ENCODE peak calls at places on chromosome 4, in six cellular contexts. S, W, X, E, T and A are unnamed samples.

GRCh38 chr4:53780736-53781400 is 189.6 kb upstream of the LNX1 start:
- DNase-seq in X (no peak), E (no peak), W (no peak), T (no peak), S (no peak), A (no peak)

GRCh38 chr4:2753444-2753843 is 2.7 kb downstream of the TNIP2 start:
- DNase-seq in W (no peak), X (no peak), E (peak; percentile 73), T (no peak), S (no peak), A (no peak)

GRCh38 chr4:41146196-41146595 is 68.1 kb downstream of the APBB2 start:
- DNase-seq in X (no peak), S (no peak), E (no peak), T (no peak), W (no peak), A (no peak)

GRCh38 chr4:74540193-74540592 is 95.3 kb downstream of the AREG start:
- DNase-seq in T (no peak), E (no peak), S (no peak), W (no peak), X (no peak), A (no peak)

GRCh38 chr4:74320559-74321118 is 12.4 kb downstream of the EPGN start:
- DNase-seq in S (no peak), W (peak; percentile 23), T (no peak), E (peak; percentile 60), X (peak; percentile 66), A (peak; percentile 54)

GRCh38 chr4:177128306-177128705 is 181.4 kb upstream of the NEIL3 start:
- DNase-seq in T (no peak), X (no peak), S (no peak), E (no peak), W (no peak), A (no peak)

GRCh38 chr4:139562067-139562684 is 6.2 kb upstream of the SETD7 start:
- DNase-seq in S (no peak), E (no peak), X (no peak), W (peak; percentile 8), T (no peak), A (no peak)

GRCh38 chr4:1530356-1530755 is 124.1 kb upstream of the NKX1-1 start:
- DNase-seq in T (no peak), E (no peak), S (no peak), X (no peak), W (no peak), A (peak; percentile 26)

GRCh38 chr4:183444953-183445543 is 612 bp downstream of the CDKN2AIP start:
- DNase-seq in E (no peak), W (no peak), T (no peak), X (no peak), S (peak; percentile 45), A (no peak)

GRCh38 chr4:91448668-91449330 is 855.0 kb upstream of the GRID2 start:
- DNase-seq in E (no peak), S (no peak), W (no peak), X (no peak), T (no peak), A (no peak)

GRCh38 chr4:61740950-61741638 is 541.0 kb downstream of the ADGRL3 start:
- DNase-seq in W (no peak), X (peak; percentile 58), S (no peak), E (no peak), T (no peak), A (no peak)

GRCh38 chr4:148857973-148858534 is 415.8 kb upstream of the NR3C2 start:
- DNase-seq in X (no peak), T (no peak), W (no peak), S (no peak), E (no peak), A (no peak)

GRCh38 chr4:141713771-141714445 is 77.5 kb downstream of the IL15 start:
- DNase-seq in W (no peak), X (no peak), E (no peak), T (no peak), S (no peak), A (no peak)

GRCh38 chr4:95193391-95194224 is 355.2 kb downstream of the UNC5C start:
- DNase-seq in S (no peak), E (no peak), T (no peak), W (no peak), X (peak; percentile 60), A (no peak)

GRCh38 chr4:1969928-1970723 is 38.6 kb downstream of the NELFA start:
- DNase-seq in X (no peak), T (no peak), W (no peak), S (no peak), E (no peak), A (no peak)

GRCh38 chr4:1460967-1461868 is 55.0 kb upstream of the NKX1-1 start:
- DNase-seq in W (no peak), E (no peak), S (no peak), T (no peak), X (no peak), A (no peak)

GRCh38 chr4:54005475-54005874 is 58.9 kb downstream of the CHIC2 start:
- DNase-seq in X (no peak), T (no peak), W (peak; percentile 2), E (peak; percentile 35), S (no peak), A (no peak)

GRCh38 chr4:16852168-16852567 is 46.3 kb downstream of the LDB2 start:
- DNase-seq in X (no peak), E (peak; percentile 74), T (no peak), W (no peak), S (no peak), A (no peak)

GRCh38 chr4:7500404-7500803 is 65.7 kb upstream of the PSAPL1 start:
- DNase-seq in W (no peak), S (no peak), X (no peak), T (no peak), E (no peak), A (no peak)